ENCODE peak calls at places on chromosomes 1 and 21, in seven cellular contexts. A is substantia nigra, J is neural progenitor cell, Q is SJSA1, W is A549, F is GM12878, H is psoas muscle. I is an unnamed sample.

GRCh38 chr21:41166947-41167346 is 1.0 kb upstream of the BACE2 start:
- DNase-seq in W (no peak), A (no peak), J (no peak), F (no peak), H (no peak), Q (no peak), I (peak; percentile 15)

GRCh38 chr21:15164678-15165303 is 100.0 kb upstream of the NRIP1 start:
- DNase-seq in F (no peak), W (no peak), Q (no peak), A (no peak), H (no peak), J (no peak), I (no peak)

GRCh38 chr1:29801561-29801973 is 565.2 kb downstream of the PTPRU start:
- DNase-seq in H (no peak), J (no peak), W (no peak), F (no peak), Q (no peak), A (no peak), I (no peak)

GRCh38 chr1:40315795-40316594 is 1.1 kb downstream of the COL9A2 start:
- DNase-seq in J (peak; percentile 58), W (no peak), A (peak; percentile 39), F (no peak), Q (no peak), H (no peak), I (no peak)

GRCh38 chr21:32520885-32521735 is 64.2 kb downstream of the TCP10L start:
- DNase-seq in J (no peak), A (peak; percentile 65), H (peak; percentile 91), F (no peak), Q (peak; percentile 91), W (no peak), I (peak; percentile 79)

GRCh38 chr21:45545691-45546531 is 3.7 kb upstream of the SLC19A1 start:
- DNase-seq in J (no peak), W (no peak), A (no peak), F (no peak), Q (no peak), H (peak; percentile 41), I (no peak)

GRCh38 chr1:54144366-54144765 is 8.4 kb downstream of the CDCP2 start:
- DNase-seq in W (no peak), Q (no peak), H (no peak), F (no peak), J (no peak), A (no peak), I (no peak)

GRCh38 chr1:64505232-64505943 is 35.5 kb downstream of the CACHD1 start:
- DNase-seq in A (no peak), F (no peak), J (peak; percentile 89), Q (no peak), W (peak; percentile 34), H (peak; percentile 63), I (peak; percentile 62)

GRCh38 chr1:11789126-11790067 is 16.4 kb downstream of the MTHFR start:
- DNase-seq in F (no peak), W (no peak), H (no peak), J (peak; percentile 1), Q (no peak), A (no peak), I (no peak)

GRCh38 chr1:217407426-217407825 is 223.5 kb downstream of the GPATCH2 start:
- DNase-seq in Q (no peak), A (no peak), J (no peak), H (no peak), F (no peak), W (no peak), I (no peak)

GRCh38 chr1:205073511-205073910 is 10.7 kb downstream of the TMEM81 start:
- DNase-seq in F (no peak), Q (no peak), J (no peak), A (no peak), H (no peak), W (no peak), I (no peak)

GRCh38 chr1:184462170-184462569 is 75.3 kb downstream of the C1orf21 start:
- DNase-seq in W (no peak), J (no peak), A (no peak), Q (no peak), H (no peak), F (no peak), I (no peak)

GRCh38 chr1:62613890-62614289 is 16.6 kb downstream of the ANGPTL3 start:
- DNase-seq in F (no peak), J (no peak), H (no peak), A (no peak), Q (no peak), W (no peak), I (no peak)

GRCh38 chr1:112990271-112990670 is 34.3 kb upstream of the SLC16A1 start:
- DNase-seq in Q (no peak), F (no peak), A (no peak), H (no peak), W (no peak), J (no peak), I (no peak)

GRCh38 chr1:30407862-30408580 is 315.4 kb downstream of the MATN1 start:
- DNase-seq in F (no peak), Q (peak; percentile 33), J (no peak), W (no peak), H (no peak), A (no peak), I (no peak)

GRCh38 chr1:26701995-26702679 is 6.3 kb downstream of the ARID1A start:
- DNase-seq in Q (no peak), F (no peak), W (no peak), A (no peak), H (no peak), J (no peak), I (peak; percentile 24)

GRCh38 chr1:206469933-206470691 is at the start of gene IKBKE:
- DNase-seq in H (no peak), F (no peak), Q (peak; percentile 71), A (peak; percentile 58), J (peak; percentile 58), W (peak; percentile 96), I (peak; percentile 72)

GRCh38 chr1:244757091-244757939 is 78.1 kb upstream of the COX20 start:
- DNase-seq in H (no peak), J (no peak), A (no peak), W (no peak), F (no peak), Q (no peak), I (no peak)

GRCh38 chr1:110223127-110223526 is 13.0 kb downstream of the KCNC4 start:
- DNase-seq in Q (no peak), A (no peak), F (no peak), W (no peak), H (no peak), J (no peak), I (no peak)

GRCh38 chr1:110225212-110225611 is 15.1 kb downstream of the KCNC4 start:
- DNase-seq in W (no peak), J (no peak), Q (no peak), F (no peak), H (no peak), A (no peak), I (no peak)

GRCh38 chr1:110225756-110226404 is 15.8 kb downstream of the KCNC4 start:
- DNase-seq in Q (no peak), J (no peak), A (no peak), H (no peak), W (no peak), F (no peak), I (no peak)

GRCh38 chr1:110223581-110223980 is 13.5 kb downstream of the KCNC4 start:
- DNase-seq in A (no peak), J (no peak), W (no peak), Q (no peak), F (no peak), H (no peak), I (no peak)

GRCh38 chr1:110224240-110224995 is 14.3 kb downstream of the KCNC4 start:
- DNase-seq in F (no peak), W (no peak), Q (no peak), J (no peak), H (no peak), A (no peak), I (no peak)
- H3K27ac ChIP-seq in F (no peak overlapping the region), W (no peak overlapping the region), Q (no peak overlapping the region), J (no peak overlapping the region), H (no peak overlapping the region), A (no peak overlapping the region), I (no peak overlapping the region)

GRCh38 chr1:232963366-232963765 is 13.0 kb downstream of the NTPCR start:
- DNase-seq in H (no peak), F (no peak), A (no peak), W (no peak), J (no peak), Q (no peak), I (no peak)
- H3K27ac ChIP-seq in H (peak overlapping the region; percentile 3), F (no peak overlapping the region), A (no peak overlapping the region), W (no peak overlapping the region), J (no peak overlapping the region), Q (no peak overlapping the region), I (no peak overlapping the region)

DNA sequence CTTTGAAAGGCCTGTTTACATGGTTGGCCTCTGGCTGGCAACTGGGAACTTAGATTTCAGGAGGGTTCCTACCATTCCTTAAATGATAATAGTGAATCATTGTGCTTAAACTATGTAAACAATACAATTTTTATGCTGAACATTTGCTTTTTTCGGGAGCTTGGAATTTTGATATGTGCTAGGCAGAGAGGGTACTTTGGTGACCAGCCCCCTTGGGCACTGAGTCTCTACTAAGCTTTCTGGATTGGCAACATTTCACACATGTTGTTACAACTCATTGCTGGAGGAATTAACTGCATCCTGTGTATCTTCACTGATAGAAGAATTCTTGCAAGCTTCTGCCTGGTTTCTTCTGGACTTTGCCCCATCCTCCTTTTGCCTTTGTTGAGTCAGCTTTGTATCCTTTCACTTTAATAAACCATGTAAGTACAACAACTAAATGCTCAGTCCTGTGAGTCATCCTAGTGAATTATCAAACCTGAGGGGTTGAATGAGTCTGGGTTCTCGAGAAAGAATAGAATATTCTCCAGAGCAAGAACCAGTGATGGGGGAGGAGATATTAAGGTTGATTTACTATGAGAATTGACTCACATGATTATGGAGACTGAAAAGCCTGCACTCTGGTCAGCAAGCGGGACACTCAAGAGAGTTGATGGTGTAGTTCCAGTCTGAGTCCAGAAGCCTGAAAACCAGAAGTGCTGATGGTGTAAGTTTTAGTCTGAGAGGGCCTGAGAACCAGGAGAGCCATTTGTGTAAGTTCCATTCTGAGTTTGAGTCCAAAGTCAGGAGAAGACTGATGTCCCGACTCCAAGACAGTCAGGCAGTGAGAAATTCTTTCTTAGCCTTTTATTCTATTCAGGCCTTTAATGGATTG is 3.1 kb upstream of the SLC16A4 start:
- DNase-seq in W (peak; percentile 12), Q (peak; percentile 61), H (no peak), J (no peak), F (no peak), A (no peak), I (no peak)
- H3K27ac ChIP-seq in W (peak overlapping the region; percentile 91), Q (peak overlapping the region; percentile 66), H (no peak overlapping the region), J (no peak overlapping the region), F (no peak overlapping the region), A (no peak overlapping the region), I (no peak overlapping the region)

GRCh38 chr1:176770066-176770465 is 307.1 kb downstream of the PAPPA2 start:
- DNase-seq in J (no peak), A (no peak), H (no peak), W (no peak), F (no peak), Q (no peak), I (no peak)

GRCh38 chr1:176768532-176768931 is 305.6 kb downstream of the PAPPA2 start:
- DNase-seq in A (no peak), Q (no peak), W (no peak), J (no peak), F (no peak), H (no peak), I (no peak)

GRCh38 chr1:176766779-176767178 is 303.8 kb downstream of the PAPPA2 start:
- DNase-seq in J (no peak), A (no peak), W (no peak), F (no peak), Q (no peak), H (no peak), I (no peak)

GRCh38 chr1:176765608-176766007 is 302.6 kb downstream of the PAPPA2 start:
- DNase-seq in A (no peak), F (no peak), H (no peak), J (no peak), Q (no peak), W (no peak), I (no peak)

GRCh38 chr1:176767714-176768136 is 304.8 kb downstream of the PAPPA2 start:
- DNase-seq in Q (no peak), W (no peak), F (no peak), H (no peak), A (no peak), J (no peak), I (no peak)
- H3K27ac ChIP-seq in Q (no peak overlapping the region), W (no peak overlapping the region), F (no peak overlapping the region), H (no peak overlapping the region), A (no peak overlapping the region), J (no peak overlapping the region), I (no peak overlapping the region)

I was measured in body of pancreas.